ENCODE peak calls at places on chromosomes 13 and 19, in eight cellular contexts. S is SK-N-SH; O is body of pancreas; G is IMR-90; X is CD8-positive, alpha-beta T cell; L is PC-3; V is tibial artery; W is OCI-LY7. K is an unnamed sample. For H3K4me1, the result is how much of the 10 kb centered on the place peaks cover.

GRCh38 chr19:28874742-28875141 is 338.2 kb downstream of the UQCRFS1 start:
- DNase-seq in S (no peak), O (no peak), G (no peak), X (no peak), L (no peak), V (no peak), W (no peak), K (no peak)

GRCh38 chr19:42283248-42284065 is 14.4 kb downstream of the CIC start:
- DNase-seq in S (peak), O (peak), G (peak), X (peak), L (no peak), V (peak), W (peak), K (peak)

GRCh38 chr13:79943633-79944032 is 397.3 kb downstream of the SPRY2 start:
- DNase-seq in S (no peak), O (no peak), G (no peak), X (no peak), L (no peak), V (no peak), W (no peak), K (no peak)

GRCh38 chr13:75178436-75178835 is 303.5 kb downstream of the TBC1D4 start:
- DNase-seq in S (no peak), O (no peak), G (no peak), X (no peak), L (no peak), V (no peak), W (no peak), K (peak)

GRCh38 chr19:30686252-30686762 is 314.1 kb downstream of the ZNF536 start:
- DNase-seq in S (peak), O (no peak), G (no peak), X (no peak), L (no peak), V (no peak), W (no peak), K (no peak)

GRCh38 chr13:23630349-23631093 is 60.3 kb downstream of the TNFRSF19 start:
- DNase-seq in S (peak), O (no peak), G (no peak), X (no peak), L (no peak), V (no peak), W (no peak), K (no peak)

GRCh38 chr19:1661995-1662394 is 9.6 kb upstream of the TCF3 start:
- DNase-seq in S (no peak), O (no peak), G (no peak), X (no peak), L (no peak), V (no peak), W (no peak), K (no peak)

GRCh38 chr19:720691-721160 is 12.0 kb downstream of the PALM start:
- DNase-seq in S (peak), O (no peak), G (no peak), X (no peak), L (no peak), V (no peak), W (no peak), K (no peak)

GRCh38 chr19:19552811-19553210 is 14.7 kb downstream of the CILP2 start:
- DNase-seq in S (peak), O (no peak), G (no peak), X (no peak), L (peak), V (no peak), W (peak), K (no peak)

GRCh38 chr19:5719274-5719960 is 529 bp downstream of the LONP1 start:
- DNase-seq in S (no peak), O (no peak), G (peak), X (no peak), L (no peak), V (no peak), W (peak), K (peak)

GRCh38 chr19:1253514-1254080 is 5.2 kb downstream of the MIDN start:
- DNase-seq in S (no peak), O (no peak), G (peak), X (no peak), L (peak), V (peak), W (no peak), K (no peak)

GRCh38 chr13:73341748-73342147 is 282.9 kb downstream of the KLF5 start:
- DNase-seq in S (no peak), O (no peak), G (peak), X (no peak), L (peak), V (no peak), W (no peak), K (peak)

GRCh38 chr19:42532881-42533280 is 4.6 kb upstream of the CEACAM1 start:
- DNase-seq in S (no peak), O (no peak), G (no peak), X (no peak), L (no peak), V (no peak), W (no peak), K (no peak)

GRCh38 chr13:113917523-113918371 is 53.9 kb upstream of the GAS6 start:
- DNase-seq in S (no peak), O (no peak), G (no peak), X (no peak), L (no peak), V (peak), W (no peak), K (no peak)

GRCh38 chr13:83352391-83352790 is 529.9 kb downstream of the SLITRK1 start:
- DNase-seq in S (no peak), O (no peak), G (no peak), X (no peak), L (peak), V (no peak), W (no peak), K (peak)

GRCh38 chr19:4390017-4390861 is 10.1 kb downstream of the SH3GL1 start:
- DNase-seq in S (no peak), O (no peak), G (peak), X (no peak), L (no peak), V (peak), W (no peak), K (no peak)

GRCh38 chr19:3936506-3937442 is 3.9 kb downstream of the NMRK2 start:
- DNase-seq in S (peak), O (no peak), G (no peak), X (no peak), L (no peak), V (no peak), W (no peak), K (no peak)

GRCh38 chr19:3176715-3177501 is 1.7 kb upstream of the S1PR4 start:
- DNase-seq in S (no peak), O (no peak), G (peak), X (peak), L (peak), V (no peak), W (no peak), K (peak)

GRCh38 chr19:1089891-1090290 is 5.3 kb downstream of the POLR2E start:
- DNase-seq in S (no peak), O (no peak), G (no peak), X (no peak), L (no peak), V (no peak), W (peak), K (no peak)

GRCh38 chr13:59422646-59423045 is 741.1 kb downstream of the DIAPH3 start:
- DNase-seq in S (no peak), O (no peak), G (peak), X (no peak), L (no peak), V (no peak), W (no peak), K (no peak)

GRCh38 chr13:32409561-32410440 is 18.1 kb downstream of the N4BP2L1 start:
- DNase-seq in S (no peak), O (no peak), G (peak), X (no peak), L (no peak), V (peak), W (no peak), K (no peak)

GRCh38 chr13:60066206-60066605 is 97.5 kb downstream of the DIAPH3 start:
- DNase-seq in S (no peak), O (no peak), G (no peak), X (no peak), L (no peak), V (no peak), W (no peak), K (no peak)

GRCh38 chr13:72062566-72062965 is 195.6 kb upstream of the DACH1 start:
- DNase-seq in S (no peak), O (no peak), G (no peak), X (no peak), L (peak), V (no peak), W (no peak), K (no peak)

GRCh38 chr19:18385675-18386542 is at the start of gene GDF15:
- DNase-seq in S (peak), O (peak), G (peak), X (no peak), L (peak), V (peak), W (peak), K (no peak)

GRCh38 chr19:23075031-23075733 is 41.6 kb upstream of the ZNF730 start:
- DNase-seq in S (peak), O (peak), G (peak), X (no peak), L (peak), V (peak), W (peak), K (peak)

GRCh38 chr13:84658881-84659661 is 776.8 kb upstream of the SLITRK1 start:
- DNase-seq in S (no peak), O (no peak), G (peak), X (no peak), L (no peak), V (no peak), W (no peak), K (no peak)

GRCh38 chr19:5138606-5139594 is 170.0 kb downstream of the KDM4B start:
- DNase-seq in S (no peak), O (no peak), G (peak), X (peak), L (peak), V (no peak), W (no peak), K (peak)

GRCh38 chr19:55447421-55448174 is 4.5 kb upstream of the SHISA7 start:
- DNase-seq in S (peak), O (no peak), G (peak), X (no peak), L (peak), V (no peak), W (no peak), K (peak)

GRCh38 chr19:6800991-6801396 is 28.5 kb downstream of the VAV1 start:
- DNase-seq in S (no peak), O (no peak), G (peak), X (no peak), L (peak), V (no peak), W (peak), K (peak)

GRCh38 chr13:109271991-109272454 is 514.4 kb downstream of the IRS2 start:
- DNase-seq in S (no peak), O (no peak), G (no peak), X (no peak), L (peak), V (no peak), W (peak), K (peak)

GRCh38 chr19:19584356-19584755 is 34.1 kb downstream of the PBX4 start:
- DNase-seq in S (no peak), O (no peak), G (no peak), X (no peak), L (no peak), V (no peak), W (no peak), K (no peak)

GRCh38 chr19:56538254-56538760 is 441 bp upstream of the ZFP28 start:
- DNase-seq in S (peak), O (peak), G (peak), X (peak), L (peak), V (peak), W (no peak), K (peak)

GRCh38 chr13:105634059-105634458 is 901.4 kb downstream of the EFNB2 start:
- DNase-seq in S (no peak), O (no peak), G (no peak), X (no peak), L (peak), V (no peak), W (no peak), K (no peak)

GRCh38 chr13:71968025-71968424 is 101.0 kb upstream of the DACH1 start:
- DNase-seq in S (no peak), O (no peak), G (no peak), X (no peak), L (no peak), V (no peak), W (no peak), K (peak)

GRCh38 chr13:100530645-100531044 is 57.9 kb downstream of the GGACT start:
- DNase-seq in S (no peak), O (no peak), G (peak), X (no peak), L (no peak), V (peak), W (no peak), K (no peak)

GRCh38 chr19:43699506-43700367 is 16.1 kb upstream of the IRGC start:
- DNase-seq in S (peak), O (no peak), G (peak), X (no peak), L (no peak), V (no peak), W (no peak), K (no peak)

GRCh38 chr13:33033361-33033812 is 17.2 kb downstream of the KL start:
- DNase-seq in S (no peak), O (no peak), G (no peak), X (peak), L (no peak), V (no peak), W (no peak), K (no peak)

GRCh38 chr13:28059214-28059613 is 41.2 kb downstream of the FLT3 start:
- DNase-seq in S (peak), O (peak), G (peak), X (peak), L (peak), V (no peak), W (peak), K (peak)

GRCh38 chr19:2969104-2969504 is 8.3 kb upstream of the TLE6 start:
- DNase-seq in S (peak), O (peak), G (no peak), X (no peak), L (no peak), V (no peak), W (peak), K (no peak)

DNA sequence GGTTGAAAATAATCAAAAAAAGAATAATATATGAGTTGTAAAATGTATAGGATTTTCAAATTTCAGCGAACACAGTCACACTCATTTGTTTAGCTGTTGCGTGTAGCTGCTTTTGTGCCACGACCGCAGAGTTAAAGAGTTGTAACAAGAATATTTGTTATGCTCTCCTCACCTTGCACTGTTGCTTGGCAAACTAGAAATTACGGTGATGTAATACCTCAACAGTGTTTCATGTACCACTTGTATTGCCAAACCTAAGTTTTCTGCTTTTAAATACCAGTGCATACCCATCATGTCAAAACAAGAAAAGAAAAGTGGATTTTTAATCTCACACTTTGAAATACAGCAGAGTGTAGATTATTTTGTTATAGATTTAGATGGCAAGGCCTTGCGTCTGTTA is 201.1 kb downstream of the NBEA start:
- DNase-seq in S (no peak), O (no peak), G (no peak), X (no peak), L (no peak), V (no peak), W (no peak), K (no peak)
- TF ChIP-seq CTCF in S (no peak), O (no peak), G (no peak), X (no peak), L (no peak), V (no peak), W (no peak), K (no peak)

GRCh38 chr19:13883665-13884064 is 6.7 kb downstream of the NANOS3 start:
- DNase-seq in S (peak), O (no peak), G (no peak), X (no peak), L (no peak), V (no peak), W (no peak), K (no peak)
- H3K4me1 ChIP-seq in S (under half), O (half or more), G (under half), X (half or more), L (under half), V (under half), W (under half), K (under half)

GRCh38 chr19:38713227-38713649 is 31.0 kb downstream of the CAPN12 start:
- DNase-seq in S (no peak), O (peak), G (peak), X (no peak), L (no peak), V (peak), W (no peak), K (no peak)
- H3K27ac ChIP-seq in S (no peak), O (peak), G (peak), X (no peak), L (no peak), V (peak), W (no peak), K (no peak)

GRCh38 chr13:40586886-40587285 is 79.6 kb downstream of the FOXO1 start:
- DNase-seq in S (no peak), O (no peak), G (no peak), X (no peak), L (no peak), V (no peak), W (no peak), K (no peak)
- TF ChIP-seq CTCF in S (no peak), O (no peak), G (no peak), X (no peak), L (no peak), V (peak), W (peak), K (peak)

GRCh38 chr13:30077338-30077737 is 226.9 kb upstream of the UBL3 start:
- DNase-seq in S (no peak), O (no peak), G (no peak), X (no peak), L (no peak), V (no peak), W (no peak), K (no peak)
- H3K4me1 ChIP-seq in S (under half), O (under half), G (under half), X (under half), L (under half), V (under half), W (under half), K (under half)

GRCh38 chr13:112686987-112687386 is 2.9 kb upstream of the ATP11A start:
- DNase-seq in S (no peak), O (no peak), G (no peak), X (no peak), L (no peak), V (no peak), W (no peak), K (no peak)
- H3K27ac ChIP-seq in S (no peak), O (no peak), G (no peak), X (no peak), L (no peak), V (no peak), W (no peak), K (no peak)

DNA sequence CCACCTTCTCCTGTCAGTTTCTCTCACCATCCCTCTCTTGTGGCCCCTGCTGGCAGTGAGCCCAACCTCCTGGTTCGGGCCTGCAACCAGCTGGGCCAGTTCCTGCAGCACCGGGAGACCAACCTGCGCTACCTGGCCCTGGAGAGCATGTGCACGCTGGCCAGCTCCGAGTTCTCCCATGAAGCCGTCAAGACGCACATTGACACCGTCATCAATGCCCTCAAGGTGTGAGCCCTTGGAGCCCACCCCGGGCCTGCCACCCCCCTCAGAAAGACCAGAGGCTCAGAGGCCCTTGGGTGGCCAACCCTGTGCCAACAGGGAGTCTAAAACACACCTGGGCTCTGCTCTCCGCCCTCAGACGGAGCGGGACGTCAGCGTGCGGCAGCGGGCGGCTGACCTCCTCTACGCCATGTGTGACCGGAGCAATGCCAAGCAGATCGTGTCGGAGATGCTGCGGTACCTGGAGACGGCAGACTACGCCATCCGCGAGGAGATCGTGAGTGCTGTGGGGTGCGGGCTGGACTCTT is 13.8 kb downstream of the FUZ start:
- DNase-seq in S (no peak), O (no peak), G (no peak), X (no peak), L (no peak), V (no peak), W (no peak), K (no peak)
- TF ChIP-seq CTCF in S (no peak), O (no peak), G (no peak), X (no peak), L (no peak), V (no peak), W (no peak), K (no peak)

GRCh38 chr19:54160182-54160811 is 776 bp upstream of the LENG1 start:
- DNase-seq in S (no peak), O (no peak), G (peak), X (no peak), L (peak), V (no peak), W (no peak), K (no peak)
- H3K4me1 ChIP-seq in S (under half), O (under half), G (under half), X (half or more), L (under half), V (under half), W (under half), K (under half)

K was measured in foreskin keratinocyte.